ENCODE peak calls at places on chromosomes 1 and 21, in four cellular contexts. U is K562, S is HepG2, A is GM12878. B is an unnamed sample.

GRCh38 chr1:156490401-156491032 is 10.1 kb downstream of the MEF2D start:
- DNase-seq in U (peak), A (no peak), S (no peak), B (peak)

GRCh38 chr1:214840366-214840765 is 237.4 kb downstream of the CENPF start:
- DNase-seq in U (no peak), S (no peak), A (no peak), B (no peak)

GRCh38 chr1:89820423-89821321 is at the start of gene LRRC8D:
- DNase-seq in A (no peak), U (peak), S (peak), B (peak)

GRCh38 chr1:14263207-14263606 is 335.3 kb upstream of the KAZN start:
- DNase-seq in U (no peak), A (no peak), S (no peak), B (no peak)

GRCh38 chr1:167294528-167294927 is 73.8 kb downstream of the POU2F1 start:
- DNase-seq in A (no peak), U (no peak), S (no peak), B (no peak)

GRCh38 chr1:51898090-51898734 is 19.7 kb upstream of the NRDC start:
- DNase-seq in A (no peak), S (no peak), U (no peak), B (no peak)

GRCh38 chr1:227996187-227996950 is 10.4 kb upstream of the WNT3A start:
- DNase-seq in U (no peak), A (no peak), S (no peak), B (no peak)

GRCh38 chr1:175195798-175196197 is 3.2 kb upstream of the KIAA0040 start:
- DNase-seq in A (no peak), S (no peak), U (no peak), B (no peak)

GRCh38 chr1:227396539-227397355 is 78.5 kb upstream of the CDC42BPA start:
- DNase-seq in A (no peak), U (peak), S (peak), B (no peak)

GRCh38 chr1:58575831-58576726 is 973 bp downstream of the TACSTD2 start:
- DNase-seq in A (no peak), S (no peak), U (no peak), B (peak)

GRCh38 chr1:54428838-54429513 is 22.8 kb upstream of the SSBP3 start:
- DNase-seq in U (no peak), S (no peak), A (no peak), B (no peak)

GRCh38 chr1:159884296-159884695 is 15.7 kb downstream of the CFAP45 start:
- DNase-seq in A (no peak), U (no peak), S (no peak), B (no peak)

GRCh38 chr1:19361231-19362147 is 49.4 kb downstream of the SLC66A1 start:
- DNase-seq in S (no peak), A (no peak), U (no peak), B (no peak)

GRCh38 chr1:147072371-147073061 is 99.8 kb downstream of the PRKAB2 start:
- DNase-seq in A (no peak), U (no peak), S (no peak), B (peak)

GRCh38 chr1:47580451-47580980 is 142.7 kb downstream of the FOXD2 start:
- DNase-seq in U (no peak), S (no peak), A (no peak), B (no peak)

GRCh38 chr1:107664882-107665871 is 299.8 kb downstream of the VAV3 start:
- DNase-seq in U (no peak), S (no peak), A (no peak), B (no peak)

GRCh38 chr1:25096307-25097150 is 135.8 kb downstream of the SYF2 start:
- DNase-seq in U (no peak), S (no peak), A (no peak), B (no peak)

GRCh38 chr1:204358145-204358544 is 1.6 kb downstream of the PLEKHA6 start:
- DNase-seq in U (no peak), S (no peak), A (no peak), B (no peak)

GRCh38 chr1:232393010-232393833 is 236.7 kb downstream of the SIPA1L2 start:
- DNase-seq in U (no peak), S (no peak), A (no peak), B (no peak)

GRCh38 chr1:242449211-242449610 is 75.3 kb downstream of the PLD5 start:
- DNase-seq in A (no peak), U (no peak), S (no peak), B (peak)

GRCh38 chr1:216758182-216758581 is 35.0 kb upstream of the ESRRG start:
- DNase-seq in A (no peak), S (no peak), U (no peak), B (no peak)

GRCh38 chr1:211258310-211258755 is 833 bp upstream of the RCOR3 start:
- DNase-seq in S (peak), U (peak), A (no peak), B (peak)

GRCh38 chr1:151570819-151571218 is 30.7 kb downstream of the TUFT1 start:
- DNase-seq in A (no peak), S (no peak), U (no peak), B (no peak)

GRCh38 chr1:34975312-34975711 is 9.8 kb downstream of the TMEM35B start:
- DNase-seq in S (no peak), U (no peak), A (no peak), B (no peak)

GRCh38 chr1:171438441-171438840 is 46.9 kb upstream of the PRRC2C start:
- DNase-seq in S (no peak), A (no peak), U (no peak), B (no peak)

GRCh38 chr1:201769072-201769471 is 59.9 kb upstream of the IPO9 start:
- DNase-seq in U (no peak), A (no peak), S (no peak), B (no peak)

GRCh38 chr1:204972461-204972860 is 70.6 kb upstream of the CNTN2 start:
- DNase-seq in S (no peak), U (no peak), A (no peak), B (no peak)

GRCh38 chr1:200302192-200302892 is 107.5 kb downstream of the ZNF281 start:
- DNase-seq in U (no peak), A (no peak), S (no peak), B (peak)

GRCh38 chr1:179881642-179882252 is 338 bp upstream of the TOR1AIP1 start:
- DNase-seq in A (no peak), U (no peak), S (peak), B (peak)

GRCh38 chr1:14835725-14836124 is 237.2 kb downstream of the KAZN start:
- DNase-seq in A (no peak), S (no peak), U (no peak), B (no peak)

GRCh38 chr1:167198518-167199133 is 22.1 kb upstream of the POU2F1 start:
- DNase-seq in S (no peak), A (no peak), U (no peak), B (peak)

GRCh38 chr1:195577748-195578147 is 1030.5 kb downstream of the KCNT2 start:
- DNase-seq in S (no peak), A (no peak), U (no peak), B (no peak)

GRCh38 chr1:23936481-23937176 is 23.0 kb upstream of the PNRC2 start:
- DNase-seq in S (no peak), U (peak), A (no peak), B (peak)
- TF ChIP-seq REST in S (peak), U (peak), A (peak), B (peak)

DNA sequence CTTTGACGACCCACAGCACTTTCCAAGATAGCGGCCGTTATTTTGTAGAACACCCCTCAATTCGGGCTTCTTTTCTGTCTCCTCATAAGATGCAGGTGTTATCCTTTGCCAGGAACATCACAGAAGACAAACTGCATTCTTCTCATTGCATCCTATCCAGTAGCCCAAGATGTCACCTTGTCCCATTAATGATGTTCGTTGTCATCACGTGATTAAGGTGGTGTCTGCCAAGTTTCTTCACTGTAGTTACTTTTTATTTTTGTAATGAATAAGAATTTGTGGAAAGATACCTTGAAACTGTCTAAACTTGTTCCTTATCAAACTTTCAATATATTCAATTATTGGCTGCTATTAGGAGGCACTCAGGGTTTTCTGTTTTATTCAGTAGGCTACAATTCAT is 39.4 kb downstream of the GNG4 start:
- DNase-seq in U (no peak), A (no peak), S (no peak), B (no peak)
- TF ChIP-seq EZH2 in U (no peak), A (no peak), S (no peak), B (no peak)

GRCh38 chr1:87127131-87127530 is 201.5 kb upstream of the LMO4 start:
- DNase-seq in U (no peak), S (no peak), A (no peak), B (no peak)

GRCh38 chr1:87129606-87130005 is 199.1 kb upstream of the LMO4 start:
- DNase-seq in S (no peak), U (no peak), A (no peak), B (no peak)

GRCh38 chr1:87127581-87127980 is 201.1 kb upstream of the LMO4 start:
- DNase-seq in S (no peak), U (no peak), A (no peak), B (no peak)

GRCh38 chr1:87130437-87130836 is 198.2 kb upstream of the LMO4 start:
- DNase-seq in A (no peak), S (no peak), U (no peak), B (no peak)

DNA sequence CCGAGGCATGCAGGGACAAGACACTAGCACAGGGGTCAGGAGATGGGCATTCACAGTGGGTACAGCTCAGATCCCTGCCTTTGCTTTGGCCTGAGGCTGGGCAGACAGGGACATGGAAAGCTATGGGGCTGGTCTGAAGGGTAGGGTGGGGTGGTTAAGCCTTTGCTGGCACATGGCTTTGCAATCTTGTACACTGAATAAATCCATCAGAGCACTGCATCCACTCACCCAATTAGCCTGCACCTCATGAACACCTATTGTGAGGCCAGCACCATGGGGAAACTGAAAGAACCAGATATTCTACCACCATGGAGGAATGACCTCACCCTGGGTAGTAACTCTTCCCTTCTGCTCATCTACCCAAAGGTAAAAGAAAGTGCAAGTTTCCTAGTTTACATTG is 199.6 kb upstream of the LMO4 start:
- DNase-seq in A (no peak), U (no peak), S (no peak), B (no peak)
- TF ChIP-seq CREB1 in A (no peak), U (no peak), S (no peak), B (no peak)

GRCh38 chr21:28913071-28913470 is 79.6 kb downstream of the LTN1 start:
- DNase-seq in U (no peak), S (no peak), A (no peak), B (no peak)

GRCh38 chr21:28910280-28910887 is 82.3 kb downstream of the LTN1 start:
- DNase-seq in S (no peak), A (no peak), U (no peak), B (no peak)

GRCh38 chr21:28916150-28916893 is 76.4 kb downstream of the LTN1 start:
- DNase-seq in A (no peak), U (no peak), S (no peak), B (no peak)
- TF ChIP-seq REST in A (no peak), U (no peak), S (no peak), B (no peak)

DNA sequence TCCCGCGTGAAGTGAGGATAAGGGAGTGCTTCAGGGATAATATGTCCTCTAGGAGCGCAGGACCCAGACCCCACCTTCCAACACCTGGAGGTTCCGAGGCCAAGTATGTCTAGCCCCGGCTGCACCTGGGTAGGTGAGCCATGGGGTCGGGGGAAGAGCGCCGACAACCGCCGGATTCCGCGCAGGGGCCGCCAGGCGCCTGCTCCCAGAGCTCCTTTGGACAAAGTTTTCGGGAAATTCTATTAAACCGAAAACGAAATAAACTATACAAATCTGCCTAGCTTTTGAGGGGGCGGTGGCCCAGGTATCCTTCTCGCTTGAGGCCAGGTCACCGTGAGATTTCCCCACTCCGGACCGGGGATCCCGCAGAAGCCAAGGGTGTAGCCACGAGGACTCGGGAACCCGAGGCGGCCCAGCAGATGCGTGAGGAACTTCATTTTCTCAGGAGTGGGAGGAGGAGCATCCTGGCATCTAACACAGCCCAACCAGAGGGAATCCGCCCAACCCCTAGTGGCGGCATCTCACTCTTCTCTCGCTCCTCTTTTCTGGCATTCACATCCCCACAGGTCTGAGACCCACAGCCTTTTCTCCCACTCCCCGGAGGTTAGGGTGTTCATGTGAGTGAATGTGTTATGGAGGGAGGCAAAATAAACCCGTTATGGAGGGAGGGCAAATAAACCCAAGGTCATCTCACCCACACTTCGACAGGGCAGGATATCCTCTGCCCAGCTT is 2.3 kb upstream of the DMRTA2 start:
- DNase-seq in U (no peak), A (no peak), S (no peak), B (peak)
- TF ChIP-seq EZH2 in U (no peak), A (no peak), S (no peak), B (peak)

GRCh38 chr1:41650176-41650519 is 165.7 kb upstream of the EDN2 start:
- DNase-seq in U (no peak), S (no peak), A (no peak), B (no peak)
- TF ChIP-seq CREB1 in U (no peak), S (no peak), A (no peak), B (no peak)

DNA sequence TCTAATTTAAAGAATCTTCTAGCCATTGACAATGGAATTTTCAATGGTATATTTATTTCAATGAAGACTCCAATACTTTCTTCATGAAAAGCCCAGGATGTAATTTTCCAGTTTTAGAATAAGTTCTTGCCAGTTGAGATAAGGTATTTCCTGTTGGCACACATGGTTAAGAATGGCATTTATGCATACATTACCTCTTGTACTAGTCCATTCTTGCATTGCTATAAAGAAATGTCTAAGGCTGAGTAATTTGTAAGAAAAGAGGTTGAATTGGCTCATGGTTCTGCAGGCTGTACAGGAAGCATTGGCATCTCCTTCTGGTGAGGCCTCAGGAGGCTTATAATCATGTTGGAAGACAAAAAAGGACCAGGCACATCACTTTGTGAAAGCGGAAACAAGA is 1179.6 kb downstream of the AMY1C start:
- DNase-seq in U (no peak), A (no peak), S (no peak), B (no peak)
- TF ChIP-seq REST in U (no peak), A (no peak), S (no peak), B (no peak)

GRCh38 chr1:3644273-3644672 is 5.6 kb downstream of the WRAP73 start:
- DNase-seq in A (no peak), U (no peak), S (no peak), B (no peak)

GRCh38 chr1:3645247-3645646 is 4.7 kb downstream of the WRAP73 start:
- DNase-seq in S (no peak), A (no peak), U (no peak), B (no peak)

GRCh38 chr1:3646596-3646995 is 3.3 kb downstream of the WRAP73 start:
- DNase-seq in S (no peak), U (no peak), A (no peak), B (no peak)

GRCh38 chr1:3642921-3643675 is 6.8 kb downstream of the WRAP73 start:
- DNase-seq in S (no peak), A (no peak), U (no peak), B (no peak)

GRCh38 chr1:3645666-3646355 is 4.1 kb downstream of the WRAP73 start:
- DNase-seq in U (no peak), A (no peak), S (no peak), B (no peak)
- TF ChIP-seq EZH2 in U (no peak), A (no peak), S (no peak), B (no peak)

GRCh38 chr1:23215291-23215690 is 2.0 kb downstream of the HTR1D start:
- DNase-seq in S (no peak), U (no peak), A (no peak), B (no peak)

GRCh38 chr1:23215751-23216449 is 1.4 kb downstream of the HTR1D start:
- DNase-seq in U (no peak), S (peak), A (no peak), B (peak)

GRCh38 chr1:23214640-23215039 is 2.7 kb downstream of the HTR1D start:
- DNase-seq in A (no peak), S (no peak), U (no peak), B (no peak)

GRCh38 chr1:23217421-23218115 is at the start of gene HTR1D:
- DNase-seq in U (peak), S (no peak), A (no peak), B (peak)

GRCh38 chr1:23216771-23217420 is 406 bp downstream of the HTR1D start:
- DNase-seq in U (peak), S (no peak), A (no peak), B (peak)
- TF ChIP-seq CREB1 in U (no peak), S (no peak), A (no peak), B (no peak)